ENCODE peak calls at places on chromosome 6, in four cellular contexts. L is heart left ventricle, E is neural progenitor cell, D is lower lobe of right lung. U is an unnamed sample.
A peak's percentile ranks its signal among the peaks of the same experiment; 100 is the strongest.

GRCh38 chr6:140915001-140915950 is 1217.4 kb upstream of the GJE1 start:
- DNase-seq in L (no peak), E (no peak), D (no peak), U (no peak)

GRCh38 chr6:46370622-46371021 is 120.6 kb downstream of the RCAN2 start:
- DNase-seq in L (no peak), E (peak; percentile 28), D (no peak), U (no peak)

GRCh38 chr6:119138906-119139541 is 60.6 kb upstream of the FAM184A start:
- DNase-seq in L (no peak), E (no peak), D (no peak), U (no peak)

GRCh38 chr6:5121479-5121878 is 36.3 kb downstream of the PPP1R3G start:
- DNase-seq in L (peak; percentile 65), E (no peak), D (no peak), U (no peak)

GRCh38 chr6:108996208-108996607 is 98.4 kb downstream of the SESN1 start:
- DNase-seq in L (no peak), E (no peak), D (no peak), U (no peak)

GRCh38 chr6:130559166-130559565 is 193.3 kb downstream of the TMEM200A start:
- DNase-seq in L (no peak), E (no peak), D (no peak), U (no peak)

GRCh38 chr6:107561325-107561724 is 71.4 kb downstream of the SOBP start:
- DNase-seq in L (peak; percentile 49), E (peak; percentile 58), D (no peak), U (no peak)

GRCh38 chr6:168411130-168411529 is 29.9 kb upstream of the SMOC2 start:
- DNase-seq in L (no peak), E (no peak), D (no peak), U (no peak)

GRCh38 chr6:44002591-44003344 is 124.5 kb downstream of the MRPL14 start:
- DNase-seq in L (peak; percentile 58), E (peak; percentile 88), D (peak; percentile 73), U (no peak)

GRCh38 chr6:14517536-14518105 is 400.0 kb downstream of the CD83 start:
- DNase-seq in L (no peak), E (no peak), D (no peak), U (peak; percentile 61)

GRCh38 chr6:1771324-1771723 is 161.6 kb downstream of the FOXC1 start:
- DNase-seq in L (no peak), E (no peak), D (no peak), U (peak; percentile 14)

GRCh38 chr6:15517600-15517999 is 145.2 kb downstream of the DTNBP1 start:
- DNase-seq in L (no peak), E (no peak), D (no peak), U (no peak)

GRCh38 chr6:45631396-45631795 is 253.7 kb upstream of the SUPT3H start:
- DNase-seq in L (no peak), E (no peak), D (no peak), U (no peak)

GRCh38 chr6:43995137-43995536 is 132.1 kb downstream of the MRPL14 start:
- DNase-seq in L (no peak), E (no peak), D (no peak), U (no peak)

GRCh38 chr6:158233214-158233795 is 65.2 kb downstream of the GTF2H5 start:
- DNase-seq in L (no peak), E (peak; percentile 33), D (no peak), U (no peak)

GRCh38 chr6:6224933-6225486 is 95.5 kb downstream of the F13A1 start:
- DNase-seq in L (no peak), E (no peak), D (no peak), U (no peak)

GRCh38 chr6:170106906-170107525 is 183.9 kb downstream of the DLL1 start:
- DNase-seq in L (no peak), E (no peak), D (no peak), U (no peak)

GRCh38 chr6:9401936-9402335 is 966.6 kb upstream of the SLC35B3 start:
- DNase-seq in L (no peak), E (no peak), D (no peak), U (no peak)

GRCh38 chr6:84774174-84775158 is 10.1 kb upstream of the TBX18 start:
- DNase-seq in L (peak; percentile 25), E (peak; percentile 80), D (peak; percentile 50), U (peak; percentile 81)

GRCh38 chr6:170150590-170150945 is 140.3 kb downstream of the DLL1 start:
- DNase-seq in L (no peak), E (no peak), D (no peak), U (no peak)

GRCh38 chr6:26394289-26394688 is 7.8 kb upstream of the BTN3A1 start:
- DNase-seq in L (no peak), E (no peak), D (no peak), U (peak; percentile 39)

GRCh38 chr6:160285541-160286105 is 27.0 kb upstream of the SLC22A2 start:
- DNase-seq in L (no peak), E (no peak), D (no peak), U (no peak)

GRCh38 chr6:95649451-95649850 is 72.1 kb downstream of the MANEA start:
- DNase-seq in L (no peak), E (no peak), D (no peak), U (no peak)

GRCh38 chr6:27518881-27519795 is 46.2 kb upstream of the ZNF184 start:
- DNase-seq in L (peak; percentile 50), E (peak; percentile 81), D (peak; percentile 62), U (peak; percentile 84)

GRCh38 chr6:169312658-169313346 is 59.2 kb upstream of the THBS2 start:
- DNase-seq in L (no peak), E (no peak), D (no peak), U (no peak)

GRCh38 chr6:49551126-49551865 is 828 bp downstream of the C6orf141 start:
- DNase-seq in L (no peak), E (peak; percentile 90), D (no peak), U (peak; percentile 50)

GRCh38 chr6:2141644-2142290 is 103.6 kb downstream of the GMDS start:
- DNase-seq in L (no peak), E (no peak), D (no peak), U (no peak)

GRCh38 chr6:39188577-39188976 is 40.7 kb downstream of the KCNK5 start:
- DNase-seq in L (no peak), E (no peak), D (no peak), U (no peak)

GRCh38 chr6:114816678-114817077 is 473.9 kb upstream of the HS3ST5 start:
- DNase-seq in L (no peak), E (no peak), D (no peak), U (no peak)

GRCh38 chr6:45961125-45961524 is 54.5 kb downstream of the CLIC5 start:
- DNase-seq in L (no peak), E (no peak), D (no peak), U (no peak)

GRCh38 chr6:107330190-107330589 is 129.2 kb downstream of the PDSS2 start:
- DNase-seq in L (no peak), E (no peak), D (peak; percentile 49), U (no peak)

DNA sequence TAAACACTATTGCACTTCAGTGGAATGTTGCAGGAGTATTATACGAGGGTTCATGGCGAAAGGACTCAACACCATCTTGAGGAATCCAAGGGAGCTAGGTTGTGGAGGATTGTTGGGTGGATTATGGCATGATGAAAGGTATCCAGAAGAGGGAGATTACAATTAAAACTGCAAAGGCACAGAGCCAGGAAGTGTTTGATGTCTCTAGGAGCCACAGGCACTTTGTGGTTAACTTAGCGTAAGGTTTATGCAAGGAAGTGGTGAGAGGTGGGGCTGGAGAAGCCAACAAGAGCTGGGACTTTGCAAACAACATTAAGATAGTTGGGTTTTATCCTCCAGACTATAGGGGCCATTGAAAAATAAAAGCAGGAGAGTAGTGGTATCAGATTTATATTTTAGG is 86.6 kb upstream of the TPD52L1 start:
- DNase-seq in L (no peak), E (no peak), D (no peak), U (no peak)
- H3K4me3 ChIP-seq in L (no peak overlapping the region), E (no peak overlapping the region), D (no peak overlapping the region), U (no peak overlapping the region)

GRCh38 chr6:23021487-23021886 is 452.1 kb downstream of the HDGFL1 start:
- DNase-seq in L (no peak), E (no peak), D (no peak), U (no peak)
- H3K9me3 ChIP-seq in L (no peaks in the 10 kb centered on the region), E (no peaks in the 10 kb centered on the region), D (no peaks in the 10 kb centered on the region), U (no peaks in the 10 kb centered on the region)

GRCh38 chr6:75337805-75338204 is 53.2 kb upstream of the TMEM30A start:
- DNase-seq in L (no peak), E (no peak), D (no peak), U (no peak)
- H3K4me3 ChIP-seq in L (no peak overlapping the region), E (no peak overlapping the region), D (no peak overlapping the region), U (no peak overlapping the region)

DNA sequence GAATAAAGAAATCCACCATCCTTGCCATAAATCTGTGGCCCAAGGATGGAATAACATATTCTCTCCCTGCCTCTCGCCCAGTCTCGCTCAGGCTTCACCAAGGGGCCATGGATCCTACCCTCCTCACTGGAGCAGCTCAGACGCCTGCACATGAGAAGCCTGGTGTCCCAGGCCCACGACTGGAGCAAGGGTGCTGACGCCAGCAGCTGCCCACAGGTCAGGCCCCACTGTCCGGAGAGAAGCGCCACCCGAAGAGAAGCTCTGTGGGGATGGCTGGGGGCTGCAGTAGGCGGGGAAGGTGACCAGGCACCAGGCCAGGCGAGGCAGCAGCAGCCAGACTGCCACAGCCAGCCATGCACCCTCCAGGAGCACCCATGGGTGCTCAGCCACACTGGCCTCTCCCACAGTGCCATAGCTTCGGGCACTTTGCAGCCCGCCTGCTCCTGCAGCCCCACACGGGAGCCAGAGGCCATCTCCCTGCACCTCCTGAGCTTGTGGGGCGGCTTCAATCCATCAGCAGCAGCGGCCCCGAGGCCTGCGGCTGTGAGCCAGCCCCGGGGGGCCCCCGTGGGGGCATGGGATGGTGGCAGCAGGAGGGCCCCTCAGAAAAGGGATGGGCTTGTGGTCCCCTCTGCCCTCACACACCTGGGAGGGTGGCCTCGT is 286.2 kb upstream of the SGK1 start:
- DNase-seq in L (no peak), E (no peak), D (no peak), U (no peak)
- H3K9me3 ChIP-seq in L (no peaks in the 10 kb centered on the region), E (no peaks in the 10 kb centered on the region), D (peaks cover 8% of the 10 kb centered on the region), U (peaks cover 2% of the 10 kb centered on the region)

GRCh38 chr6:76703786-76704185 is 631.3 kb upstream of the IMPG1 start:
- DNase-seq in L (no peak), E (no peak), D (no peak), U (no peak)

GRCh38 chr6:76701610-76702009 is 629.1 kb upstream of the IMPG1 start:
- DNase-seq in L (no peak), E (no peak), D (no peak), U (no peak)

GRCh38 chr6:76703285-76703684 is 630.8 kb upstream of the IMPG1 start:
- DNase-seq in L (no peak), E (no peak), D (no peak), U (no peak)

GRCh38 chr6:76706086-76706485 is 633.6 kb upstream of the IMPG1 start:
- DNase-seq in L (no peak), E (no peak), D (no peak), U (no peak)

DNA sequence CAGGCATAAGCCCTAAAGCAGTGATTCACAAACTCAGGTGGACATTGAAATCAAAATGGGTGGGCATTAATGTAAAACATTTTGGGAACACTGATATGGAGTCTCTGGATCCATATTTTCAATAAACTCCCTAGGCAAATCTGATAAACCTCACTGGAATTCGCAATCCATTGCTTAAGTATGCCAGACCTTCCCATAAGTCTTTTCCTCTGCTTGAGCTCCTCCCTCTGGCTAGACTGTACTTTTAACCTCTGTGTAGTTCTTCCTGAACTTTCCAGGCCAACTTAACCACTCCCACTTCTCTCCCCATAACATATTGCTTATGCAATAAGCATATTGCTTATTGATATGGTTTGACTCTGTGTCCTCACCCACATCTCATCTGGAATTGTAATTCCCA is 629.7 kb upstream of the IMPG1 start:
- DNase-seq in L (no peak), E (no peak), D (no peak), U (no peak)
- H3K4me3 ChIP-seq in L (no peak overlapping the region), E (no peak overlapping the region), D (no peak overlapping the region), U (no peak overlapping the region)

U was measured in MG63.